ENCODE peak calls at places on chromosome 18, in seven cellular contexts. D is foreskin fibroblast; M is GM04504; J is activated CD4-positive, alpha-beta T cell treated with anti-CD3 and anti-CD28 coated beads for 4 hours; P is NB4; U is activated CD8-positive, alpha-beta memory T cell treated with anti-CD3 and anti-CD28 coated beads for 1 hour; R is AG09309. O is an unnamed sample.

GRCh38 chr18:22668496-22668895 is 250.8 kb upstream of the CTAGE1 start:
- DNase-seq in D (no peak), P (no peak), R (no peak), U (no peak), M (no peak), J (no peak), O (no peak)

GRCh38 chr18:76256897-76257500 is 238.0 kb downstream of the ZNF516 start:
- DNase-seq in U (no peak), D (peak), R (peak), J (no peak), M (peak), P (peak), O (peak)

GRCh38 chr18:79069792-79070151 is 578 bp downstream of the ATP9B start:
- DNase-seq in R (no peak), M (no peak), J (no peak), P (no peak), D (no peak), U (no peak), O (no peak)

GRCh38 chr18:8063733-8064132 is 496.6 kb downstream of the PTPRM start:
- DNase-seq in D (no peak), R (no peak), P (no peak), J (no peak), M (no peak), U (no peak), O (no peak)

GRCh38 chr18:12288406-12288762 is 19.7 kb upstream of the TUBB6 start:
- DNase-seq in J (no peak), D (no peak), R (no peak), U (no peak), M (no peak), P (no peak), O (no peak)

GRCh38 chr18:6055711-6056110 is 160.4 kb upstream of the TMEM200C start:
- DNase-seq in J (no peak), P (no peak), U (no peak), M (no peak), D (peak), R (peak), O (no peak)

GRCh38 chr18:2147866-2148265 is 423.4 kb downstream of the METTL4 start:
- DNase-seq in R (no peak), M (peak), J (no peak), P (no peak), D (no peak), U (no peak), O (no peak)

GRCh38 chr18:80247403-80247916 is at the start of gene PARD6G:
- DNase-seq in U (peak), J (peak), M (peak), D (peak), R (no peak), P (peak), O (peak)

GRCh38 chr18:9671214-9671613 is 36.9 kb upstream of the RAB31 start:
- DNase-seq in D (no peak), J (no peak), M (no peak), U (no peak), P (no peak), R (no peak), O (no peak)

GRCh38 chr18:10122116-10122515 is 208.3 kb downstream of the VAPA start:
- DNase-seq in R (peak), D (peak), M (peak), P (no peak), J (no peak), U (no peak), O (no peak)

GRCh38 chr18:74529811-74530583 is 4.3 kb upstream of the CNDP1 start:
- DNase-seq in U (no peak), M (no peak), P (no peak), R (no peak), J (no peak), D (no peak), O (no peak)

GRCh38 chr18:38115201-38115600 is 549.6 kb upstream of the CELF4 start:
- DNase-seq in D (no peak), P (peak), M (no peak), J (no peak), R (no peak), U (no peak), O (no peak)

GRCh38 chr18:21456428-21457178 is 143.9 kb downstream of the ESCO1 start:
- DNase-seq in J (no peak), U (no peak), M (no peak), D (no peak), R (no peak), P (no peak), O (no peak)

GRCh38 chr18:10164241-10165160 is 250.7 kb downstream of the VAPA start:
- DNase-seq in U (no peak), J (no peak), M (no peak), D (no peak), P (no peak), R (no peak), O (peak)

GRCh38 chr18:76445275-76445674 is 49.8 kb downstream of the ZNF516 start:
- DNase-seq in P (no peak), R (peak), J (no peak), D (peak), M (peak), U (no peak), O (no peak)

GRCh38 chr18:47574966-47575365 is 323.5 kb upstream of the SKOR2 start:
- DNase-seq in U (no peak), P (no peak), J (no peak), D (no peak), M (no peak), R (no peak), O (no peak)

GRCh38 chr18:55236150-55236931 is 277.1 kb upstream of the CCDC68 start:
- DNase-seq in P (peak), M (no peak), D (no peak), U (no peak), J (no peak), R (no peak), O (no peak)

GRCh38 chr18:50142441-50143120 is 52.4 kb downstream of the MYO5B start:
- DNase-seq in M (no peak), P (no peak), U (no peak), D (no peak), R (no peak), J (no peak), O (no peak)

GRCh38 chr18:26536664-26537063 is 11.7 kb downstream of the KCTD1 start:
- DNase-seq in U (no peak), M (no peak), P (no peak), D (no peak), J (no peak), R (no peak), O (no peak)

GRCh38 chr18:67417864-67418523 is 98.5 kb downstream of the DSEL start:
- DNase-seq in P (peak), M (no peak), J (peak), D (peak), U (no peak), R (no peak), O (no peak)

GRCh38 chr18:42784612-42785011 is 330.9 kb downstream of the RIT2 start:
- DNase-seq in P (no peak), M (no peak), U (no peak), J (no peak), R (no peak), D (no peak), O (no peak)

GRCh38 chr18:21912339-21913239 is 172.0 kb downstream of the MIB1 start:
- DNase-seq in U (no peak), J (no peak), R (no peak), M (no peak), D (no peak), P (no peak), O (no peak)

GRCh38 chr18:58100154-58100553 is 56.1 kb downstream of the NEDD4L start:
- DNase-seq in P (no peak), D (no peak), R (no peak), M (no peak), U (no peak), J (no peak), O (no peak)

GRCh38 chr18:11237484-11237883 is 88.1 kb upstream of the PIEZO2 start:
- DNase-seq in J (no peak), M (no peak), P (no peak), D (no peak), U (no peak), R (no peak), O (no peak)

GRCh38 chr18:59446012-59446411 is 86.9 kb upstream of the LMAN1 start:
- DNase-seq in D (peak), J (no peak), P (peak), M (peak), U (no peak), R (peak), O (no peak)

GRCh38 chr18:36128907-36129299 is 237 bp downstream of the SLC39A6 start:
- DNase-seq in D (no peak), P (no peak), U (no peak), J (no peak), R (no peak), M (no peak), O (no peak)

GRCh38 chr18:77948571-77948970 is 698.9 kb downstream of the GALR1 start:
- DNase-seq in D (no peak), M (no peak), R (no peak), J (no peak), U (no peak), P (no peak), O (no peak)

GRCh38 chr18:7878265-7879173 is 311.4 kb downstream of the PTPRM start:
- DNase-seq in D (no peak), U (no peak), R (no peak), P (no peak), J (no peak), M (no peak), O (no peak)

GRCh38 chr18:74290831-74291770 is 662 bp downstream of the CYB5A start:
- DNase-seq in J (peak), D (no peak), P (peak), R (no peak), U (no peak), M (no peak), O (no peak)

GRCh38 chr18:12031836-12032235 is 50.5 kb downstream of the IMPA2 start:
- DNase-seq in M (peak), U (no peak), J (no peak), D (peak), R (peak), P (no peak), O (no peak)

GRCh38 chr18:57943723-57944122 is 100.3 kb upstream of the NEDD4L start:
- DNase-seq in R (no peak), P (no peak), U (no peak), M (no peak), J (no peak), D (peak), O (no peak)

GRCh38 chr18:11767935-11768334 is 78.9 kb downstream of the GNAL start:
- DNase-seq in J (no peak), U (no peak), P (no peak), D (no peak), M (no peak), R (no peak), O (no peak)

GRCh38 chr18:44715245-44715644 is 34.6 kb downstream of the SETBP1 start:
- DNase-seq in J (no peak), U (no peak), P (no peak), M (peak), R (peak), D (peak), O (no peak)

GRCh38 chr18:65477450-65477849 is 273.4 kb upstream of the CDH7 start:
- DNase-seq in D (no peak), U (no peak), M (no peak), J (no peak), R (no peak), P (no peak), O (no peak)

GRCh38 chr18:47150824-47151366 is 595 bp upstream of the HDHD2 start:
- DNase-seq in J (no peak), M (no peak), U (no peak), P (no peak), D (no peak), R (no peak), O (no peak)

GRCh38 chr18:48238636-48239035 is 170.5 kb downstream of the ZBTB7C start:
- DNase-seq in R (no peak), M (no peak), J (no peak), U (no peak), P (peak), D (no peak), O (no peak)

O was measured in glutamatergic neuron.